ENCODE peak calls at places on chromosome 9, in seven cellular contexts. V is ACHN; D is AG20443; J is stomach; K is T-helper 9 cell; F is activated effector memory CD4-positive, alpha-beta T cell treated with anti-CD3 and anti-CD28 coated beads, Interleukin-2, amount 50 U/mL, for 16 hours; W is HepG2. Z is an unnamed sample.
A peak's percentile ranks its signal among the peaks of the same experiment; 100 is the strongest.

GRCh38 chr9:86434039-86434726 is 80.0 kb upstream of the TUT7 start:
- DNase-seq in W (peak; percentile 39), F (no peak), D (peak; percentile 70), K (no peak), J (no peak), V (peak; percentile 41), Z (peak; percentile 84)

GRCh38 chr9:73219985-73220626 is 68.4 kb downstream of the ANXA1 start:
- DNase-seq in K (no peak), F (no peak), D (peak; percentile 17), W (no peak), V (peak; percentile 2), J (no peak), Z (peak; percentile 55)

GRCh38 chr9:125218621-125219020 is 18.3 kb downstream of the RABEPK start:
- DNase-seq in D (no peak), V (no peak), K (no peak), F (no peak), W (no peak), J (no peak), Z (no peak)

GRCh38 chr9:105138306-105138801 is 106.1 kb upstream of the SLC44A1 start:
- DNase-seq in J (no peak), D (no peak), F (no peak), V (no peak), W (peak; percentile 28), K (no peak), Z (no peak)

GRCh38 chr9:116700882-116701836 is 14.1 kb downstream of the TRIM32 start:
- DNase-seq in V (no peak), J (no peak), K (no peak), D (no peak), F (no peak), W (no peak), Z (no peak)

GRCh38 chr9:36748322-36748899 is 175.7 kb downstream of the MELK start:
- DNase-seq in D (peak; percentile 86), K (no peak), J (peak; percentile 27), F (peak; percentile 65), W (no peak), V (peak; percentile 40), Z (peak; percentile 58)

GRCh38 chr9:37395229-37395628 is 27.3 kb upstream of the GRHPR start:
- DNase-seq in F (no peak), J (no peak), D (no peak), K (no peak), V (no peak), W (no peak), Z (no peak)

GRCh38 chr9:15856591-15856990 is 303.7 kb downstream of the CCDC171 start:
- DNase-seq in J (no peak), V (no peak), K (no peak), D (no peak), W (no peak), F (no peak), Z (no peak)

GRCh38 chr9:130453487-130453886 is 8.7 kb downstream of the ASS1 start:
- DNase-seq in D (no peak), V (peak; percentile 50), W (peak; percentile 61), F (no peak), K (no peak), J (peak; percentile 89), Z (no peak)

GRCh38 chr9:108743901-108744371 is 111.8 kb downstream of the ACTL7B start:
- DNase-seq in F (no peak), D (peak; percentile 57), J (no peak), W (peak; percentile 91), K (no peak), V (peak; percentile 88), Z (peak; percentile 8)

GRCh38 chr9:111759762-111760639 is 34.7 kb downstream of the SHOC1 start:
- DNase-seq in K (peak; percentile 18), D (peak; percentile 54), J (peak; percentile 36), W (peak; percentile 50), V (peak; percentile 80), F (no peak), Z (peak; percentile 85)

GRCh38 chr9:89686134-89686533 is 81.3 kb downstream of the GADD45G start:
- DNase-seq in V (no peak), K (no peak), D (no peak), F (no peak), J (no peak), W (no peak), Z (no peak)

GRCh38 chr9:137689745-137690529 is 71.1 kb downstream of the EHMT1 start:
- DNase-seq in W (peak; percentile 73), K (no peak), F (peak; percentile 25), V (no peak), D (no peak), J (no peak), Z (peak; percentile 89)

GRCh38 chr9:116269250-116269649 is 115.7 kb downstream of the PAPPA start:
- DNase-seq in K (no peak), W (no peak), J (no peak), F (no peak), V (no peak), D (no peak), Z (peak; percentile 92)

GRCh38 chr9:83630938-83631457 is 8.1 kb downstream of the IDNK start:
- DNase-seq in W (no peak), V (no peak), F (no peak), K (no peak), D (no peak), J (no peak), Z (peak; percentile 68)

GRCh38 chr9:124834586-124834985 is 18.7 kb upstream of the WDR38 start:
- DNase-seq in K (no peak), D (peak; percentile 59), W (no peak), J (no peak), V (no peak), F (no peak), Z (no peak)

GRCh38 chr9:121298016-121298538 is 30.1 kb downstream of the GSN start:
- DNase-seq in K (no peak), D (no peak), W (peak; percentile 77), F (no peak), J (no peak), V (no peak), Z (no peak)

GRCh38 chr9:16668906-16669305 is 201.6 kb downstream of the BNC2 start:
- DNase-seq in J (no peak), W (no peak), F (no peak), V (no peak), D (no peak), K (no peak), Z (no peak)

GRCh38 chr9:118059520-118060278 is 355.5 kb downstream of the TLR4 start:
- DNase-seq in K (no peak), V (peak; percentile 50), W (peak; percentile 1), J (peak; percentile 34), D (peak; percentile 6), F (no peak), Z (peak; percentile 37)

GRCh38 chr9:129945314-129945713 is 97.7 kb downstream of the FNBP1 start:
- DNase-seq in J (no peak), D (no peak), V (no peak), K (no peak), W (no peak), F (no peak), Z (peak; percentile 48)

GRCh38 chr9:95497772-95498171 is 19.0 kb downstream of the PTCH1 start:
- DNase-seq in V (no peak), F (no peak), J (no peak), W (no peak), D (peak; percentile 44), K (no peak), Z (no peak)

GRCh38 chr9:15244001-15244441 is 63.0 kb downstream of the TTC39B start:
- DNase-seq in J (no peak), V (no peak), F (no peak), W (no peak), D (peak; percentile 23), K (no peak), Z (no peak)

GRCh38 chr9:19408316-19408692 is 505 bp upstream of the ACER2 start:
- DNase-seq in D (no peak), V (no peak), J (no peak), F (no peak), K (peak; percentile 6), W (no peak), Z (no peak)

Z was measured in A673.